ENCODE peak calls at places on chromosome 9, in six cellular contexts. A is GM23248; P is psoas muscle; Q is left ventricle myocardium inferior; O is CD8-positive, alpha-beta memory T cell; E is SJSA1. N is an unnamed sample.
A peak's percentile ranks its signal among the peaks of the same experiment; 100 is the strongest.

GRCh38 chr9:112433715-112434392 is 52.8 kb upstream of the KIAA1958 start:
- DNase-seq in A (no peak), P (no peak), Q (no peak), O (no peak), E (no peak), N (no peak)

GRCh38 chr9:27125030-27125429 is 16.0 kb downstream of the TEK start:
- DNase-seq in O (no peak), Q (peak; percentile 67), P (peak; percentile 62), A (peak; percentile 97), E (peak; percentile 47), N (no peak)

GRCh38 chr9:88202321-88202720 is 64.0 kb upstream of the SPATA31C2 start:
- DNase-seq in Q (no peak), E (no peak), A (no peak), O (no peak), P (no peak), N (no peak)

GRCh38 chr9:75712690-75713089 is 177.8 kb upstream of the PCSK5 start:
- DNase-seq in E (no peak), Q (no peak), A (no peak), P (no peak), O (no peak), N (no peak)

GRCh38 chr9:120410925-120411501 is 169.0 kb downstream of the CDK5RAP2 start:
- DNase-seq in O (no peak), A (peak; percentile 72), E (no peak), P (no peak), Q (no peak), N (no peak)

GRCh38 chr9:113589890-113590289 is 126.4 kb downstream of the RGS3 start:
- DNase-seq in E (no peak), A (peak; percentile 67), O (no peak), P (no peak), Q (no peak), N (no peak)

GRCh38 chr9:36906492-36906891 is 127.6 kb downstream of the PAX5 start:
- DNase-seq in Q (no peak), E (no peak), A (no peak), O (no peak), P (no peak), N (no peak)

GRCh38 chr9:124202447-124202971 is 55.2 kb upstream of the NEK6 start:
- DNase-seq in O (no peak), P (peak; percentile 35), Q (peak; percentile 51), A (no peak), E (peak; percentile 15), N (peak; percentile 84)

GRCh38 chr9:78221425-78221824 is 14.4 kb upstream of the CEP78 start:
- DNase-seq in Q (no peak), A (peak; percentile 42), P (no peak), E (no peak), O (no peak), N (no peak)

GRCh38 chr9:22529426-22530199 is 83.0 kb downstream of the DMRTA1 start:
- DNase-seq in O (no peak), E (no peak), A (peak; percentile 48), P (no peak), Q (no peak), N (no peak)

GRCh38 chr9:82406714-82407113 is 418.1 kb downstream of the SPATA31D1 start:
- DNase-seq in P (no peak), E (no peak), O (no peak), A (no peak), Q (no peak), N (no peak)

GRCh38 chr9:133268335-133269056 is 6.5 kb downstream of the ABO start:
- DNase-seq in E (no peak), Q (no peak), A (no peak), O (no peak), P (no peak), N (no peak)

GRCh38 chr9:86321373-86321772 is 32.8 kb downstream of the TUT7 start:
- DNase-seq in E (peak; percentile 92), P (no peak), Q (no peak), A (peak; percentile 94), O (no peak), N (peak; percentile 77)

GRCh38 chr9:136180586-136180985 is 24.3 kb downstream of the LHX3 start:
- DNase-seq in E (no peak), Q (no peak), P (no peak), A (no peak), O (no peak), N (no peak)

GRCh38 chr9:93585259-93585658 is 8.9 kb downstream of the PHF2 start:
- DNase-seq in Q (no peak), O (no peak), P (no peak), A (no peak), E (no peak), N (peak; percentile 15)
- H3K4me1 ChIP-seq in Q (peaks cover 85% of the 10 kb centered on the region), O (peaks cover 6% of the 10 kb centered on the region), P (peaks cover 61% of the 10 kb centered on the region), A (peaks cover 6% of the 10 kb centered on the region), E (no peaks in the 10 kb centered on the region), N (no peaks in the 10 kb centered on the region)

GRCh38 chr9:93166699-93167098 is 17.2 kb upstream of the WNK2 start:
- DNase-seq in A (no peak), O (no peak), E (no peak), P (no peak), Q (no peak), N (no peak)

GRCh38 chr9:93167185-93167584 is 16.8 kb upstream of the WNK2 start:
- DNase-seq in A (no peak), P (no peak), O (no peak), E (no peak), Q (no peak), N (no peak)

GRCh38 chr9:93168581-93168980 is 15.4 kb upstream of the WNK2 start:
- DNase-seq in A (no peak), Q (no peak), O (no peak), P (no peak), E (no peak), N (no peak)

GRCh38 chr9:93169444-93169843 is 14.5 kb upstream of the WNK2 start:
- DNase-seq in P (no peak), A (no peak), Q (no peak), O (no peak), E (no peak), N (no peak)

DNA sequence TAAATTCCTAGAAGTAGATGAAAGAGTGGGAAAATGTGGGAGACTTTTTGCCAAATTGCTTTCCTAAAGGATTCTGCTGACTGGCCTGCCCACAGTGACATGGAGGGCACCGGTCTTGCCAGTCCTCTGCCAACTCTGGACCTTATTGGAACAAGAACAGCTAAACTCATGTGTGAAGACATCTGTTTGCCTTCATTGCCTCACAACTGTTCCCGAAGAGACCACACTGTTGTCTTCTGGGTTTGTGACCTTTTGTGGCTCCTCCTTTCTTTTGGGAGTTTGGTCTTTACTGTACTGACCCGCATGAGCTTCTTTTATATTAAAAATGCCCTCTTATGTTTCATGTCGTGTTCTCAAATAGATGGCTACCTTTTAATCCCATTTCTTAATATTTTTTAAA is 16.1 kb upstream of the WNK2 start:
- DNase-seq in E (no peak), A (no peak), Q (no peak), P (no peak), O (no peak), N (no peak)
- H3K4me3 ChIP-seq in E (no peak overlapping the region), A (no peak overlapping the region), Q (no peak overlapping the region), P (no peak overlapping the region), O (no peak overlapping the region), N (no peak overlapping the region)

DNA sequence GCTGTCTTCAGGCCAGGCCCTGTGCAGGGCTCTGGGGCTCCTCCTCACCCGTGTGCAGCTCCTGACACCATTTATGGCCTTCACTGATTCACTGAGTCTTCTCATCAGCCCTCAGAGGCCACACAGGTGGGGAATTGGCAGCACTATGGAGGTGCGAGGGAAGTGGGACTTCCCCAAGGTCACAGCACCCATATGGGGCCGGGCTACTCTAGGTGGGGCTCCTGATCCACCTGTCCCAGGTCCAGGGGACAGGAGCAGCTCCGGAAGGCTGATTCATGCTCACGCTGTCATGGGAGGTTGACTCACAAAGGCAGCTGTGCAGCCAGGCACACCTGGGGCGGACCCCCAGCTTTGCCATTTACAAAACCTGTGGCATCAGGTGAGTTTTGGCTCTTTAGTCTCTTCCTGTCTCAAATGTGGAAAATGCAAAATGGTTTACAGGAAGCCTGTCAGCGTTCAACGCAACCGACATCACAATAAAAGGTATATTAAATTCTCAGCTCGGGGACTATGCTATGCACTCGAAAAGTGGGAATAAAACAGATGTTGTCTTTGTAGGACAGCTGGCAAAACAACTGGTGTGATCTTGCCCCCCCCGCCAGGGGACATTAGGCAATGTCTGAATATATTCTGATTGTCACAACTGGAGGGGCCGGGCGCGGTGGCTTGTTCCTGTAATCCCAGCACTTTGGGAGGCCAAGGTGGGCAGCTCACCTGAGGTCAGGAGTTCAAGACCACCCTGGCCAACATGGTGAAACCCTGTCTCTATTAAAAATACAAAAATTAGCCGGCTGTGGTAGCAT is 15.0 kb downstream of the NAIF1 start:
- DNase-seq in Q (no peak), O (no peak), A (no peak), E (no peak), P (no peak), N (no peak)
- H3K4me1 ChIP-seq in Q (peaks cover 15% of the 10 kb centered on the region), O (no peaks in the 10 kb centered on the region), A (no peaks in the 10 kb centered on the region), E (peaks cover 20% of the 10 kb centered on the region), P (peaks cover 28% of the 10 kb centered on the region), N (no peaks in the 10 kb centered on the region)

GRCh38 chr9:93059960-93060591 is 1.6 kb downstream of the SUSD3 start:
- DNase-seq in O (no peak), E (no peak), A (no peak), Q (no peak), P (no peak), N (no peak)

GRCh38 chr9:93060746-93061259 is 2.3 kb downstream of the SUSD3 start:
- DNase-seq in A (peak; percentile 53), O (no peak), P (no peak), Q (no peak), E (no peak), N (no peak)

GRCh38 chr9:93062364-93062763 is 3.9 kb downstream of the SUSD3 start:
- DNase-seq in P (no peak), E (no peak), Q (no peak), A (no peak), O (no peak), N (no peak)

GRCh38 chr9:93061260-93061751 is 2.8 kb downstream of the SUSD3 start:
- DNase-seq in Q (no peak), E (no peak), O (no peak), A (no peak), P (no peak), N (no peak)

DNA sequence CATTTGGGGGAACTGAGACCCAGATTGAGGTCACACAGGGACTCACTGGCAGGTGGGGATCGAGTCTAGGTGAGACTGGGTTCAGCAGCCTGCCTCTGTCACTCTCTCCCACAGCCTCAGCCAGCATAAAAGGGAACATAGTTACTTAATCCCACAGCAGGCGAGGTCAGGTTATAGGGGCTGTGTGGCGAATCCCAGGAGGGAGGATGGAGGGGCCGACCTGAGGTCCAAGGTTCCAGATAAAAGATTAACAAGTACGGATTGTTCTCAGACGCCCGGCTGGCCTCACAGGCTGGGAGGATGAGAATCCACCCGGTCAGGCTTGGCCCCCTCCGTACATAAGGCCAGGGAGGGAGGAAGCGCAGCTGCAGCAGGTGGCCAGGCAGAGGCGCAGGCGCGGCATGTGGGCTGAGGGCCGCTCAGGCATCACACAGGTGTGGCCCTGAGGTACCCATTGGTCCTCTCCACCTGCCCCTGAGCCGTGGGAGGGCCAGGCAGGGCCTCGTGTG is 3.3 kb downstream of the SUSD3 start:
- DNase-seq in A (no peak), P (no peak), E (no peak), Q (no peak), O (no peak), N (no peak)
- H3K4me3 ChIP-seq in A (no peak overlapping the region), P (no peak overlapping the region), E (no peak overlapping the region), Q (no peak overlapping the region), O (peak overlapping the region; percentile 72), N (no peak overlapping the region)